ENCODE peak calls at places on chromosomes 12 and 14, in five cellular contexts. T is activated naive CD4-positive, alpha-beta T cell; U is activated T-helper 1 cell treated with anti-CD3 and anti-CD28 coated beads, Interleukin-2, amount 50 U/mL, for 16 hours; E is cerebellar cortex; X is esophagus squamous epithelium. K is an unnamed sample.
A peak's percentile ranks its signal among the peaks of the same experiment; 100 is the strongest.

GRCh38 chr12:50542448-50542847 is 37.7 kb downstream of the DIP2B start:
- DNase-seq in T (no peak), U (no peak), E (no peak), X (no peak), K (no peak)

GRCh38 chr12:974281-974862 is 16.7 kb upstream of the ERC1 start:
- DNase-seq in U (no peak), E (no peak), X (no peak), T (no peak), K (no peak)

GRCh38 chr12:122104844-122105243 is 26.3 kb downstream of the MLXIP start:
- DNase-seq in X (no peak), U (no peak), T (no peak), E (no peak), K (no peak)

GRCh38 chr12:19643635-19644034 is 204.3 kb downstream of the AEBP2 start:
- DNase-seq in T (no peak), X (no peak), E (peak; percentile 40), U (no peak), K (no peak)

GRCh38 chr12:1855241-1855640 is 34.9 kb downstream of the LRTM2 start:
- DNase-seq in X (no peak), E (no peak), T (no peak), U (no peak), K (peak; percentile 2)

GRCh38 chr12:7994731-7995205 is 37.7 kb upstream of the FOXJ2 start:
- DNase-seq in T (no peak), X (no peak), E (no peak), U (no peak), K (no peak)

GRCh38 chr12:54587315-54587821 is 1.1 kb downstream of the PPP1R1A start:
- DNase-seq in U (no peak), E (peak; percentile 76), T (no peak), X (no peak), K (no peak)

GRCh38 chr14:91496790-91497189 is 13.3 kb downstream of the PPP4R3A start:
- DNase-seq in U (no peak), E (no peak), T (no peak), X (no peak), K (no peak)

GRCh38 chr14:32408018-32408417 is 78.9 kb downstream of the AKAP6 start:
- DNase-seq in E (no peak), T (no peak), U (no peak), X (no peak), K (peak; percentile 61)

GRCh38 chr12:110266980-110267620 is 13.9 kb upstream of the ATP2A2 start:
- DNase-seq in E (no peak), U (no peak), T (no peak), X (no peak), K (peak; percentile 49)

GRCh38 chr14:61562321-61563161 is 132.8 kb upstream of the HIF1A start:
- DNase-seq in T (no peak), E (no peak), X (no peak), U (no peak), K (no peak)

GRCh38 chr12:19273482-19274330 is 144.2 kb downstream of the PLEKHA5 start:
- DNase-seq in E (no peak), T (peak; percentile 4), U (peak; percentile 42), X (no peak), K (no peak)

GRCh38 chr12:76002598-76003262 is 28.8 kb downstream of the PHLDA1 start:
- DNase-seq in T (no peak), E (no peak), X (no peak), U (no peak), K (no peak)

GRCh38 chr12:75944905-75945412 is 86.6 kb downstream of the PHLDA1 start:
- DNase-seq in E (no peak), U (no peak), X (no peak), T (no peak), K (no peak)

GRCh38 chr12:117342682-117343081 is 18.7 kb downstream of the NOS1 start:
- DNase-seq in X (no peak), U (no peak), E (no peak), T (no peak), K (no peak)

GRCh38 chr12:43063642-43064041 is 474.1 kb upstream of the PRICKLE1 start:
- DNase-seq in T (no peak), X (no peak), U (no peak), E (no peak), K (no peak)

GRCh38 chr14:69877492-69877891 is 1.7 kb upstream of the SMOC1 start:
- DNase-seq in T (no peak), U (no peak), E (peak; percentile 40), X (no peak), K (no peak)

GRCh38 chr12:94699796-94700195 is 49.4 kb upstream of the TMCC3 start:
- DNase-seq in U (no peak), E (no peak), T (no peak), X (no peak), K (no peak)

GRCh38 chr12:119410396-119410795 is 75.9 kb downstream of the CCDC60 start:
- DNase-seq in X (no peak), T (no peak), E (no peak), U (no peak), K (no peak)

GRCh38 chr14:55802986-55803431 is 223.0 kb downstream of the KTN1 start:
- DNase-seq in T (no peak), E (no peak), X (no peak), U (no peak), K (no peak)

GRCh38 chr12:96465896-96466295 is 23.5 kb upstream of the CFAP54 start:
- DNase-seq in U (no peak), E (no peak), X (no peak), T (no peak), K (no peak)

GRCh38 chr14:61288228-61288627 is 7.1 kb upstream of the TMEM30B start:
- DNase-seq in U (no peak), X (no peak), E (no peak), T (no peak), K (no peak)

GRCh38 chr12:91413591-91413990 is 231.0 kb upstream of the DCN start:
- DNase-seq in U (no peak), E (no peak), T (no peak), X (no peak), K (no peak)

GRCh38 chr12:118748478-118749380 is 232.6 kb upstream of the SRRM4 start:
- DNase-seq in E (no peak), X (no peak), T (no peak), U (no peak), K (no peak)

GRCh38 chr12:121038861-121039654 is at the start of gene OASL:
- DNase-seq in X (no peak), E (no peak), T (peak; percentile 36), U (peak; percentile 15), K (no peak)

GRCh38 chr12:55875704-55876103 is 33.0 kb upstream of the MMP19 start:
- DNase-seq in X (no peak), T (no peak), U (no peak), E (no peak), K (no peak)

GRCh38 chr12:24476310-24476709 is 472.6 kb downstream of the BCAT1 start:
- DNase-seq in X (no peak), T (no peak), U (no peak), E (no peak), K (no peak)

GRCh38 chr14:99176156-99176945 is 95.6 kb downstream of the BCL11B start:
- DNase-seq in X (no peak), U (no peak), T (no peak), E (no peak), K (no peak)

GRCh38 chr14:67514650-67515385 is 18.3 kb upstream of the PLEKHH1 start:
- DNase-seq in X (no peak), T (no peak), U (no peak), E (peak; percentile 52), K (no peak)

GRCh38 chr14:51719970-51720369 is 68.3 kb downstream of the FRMD6 start:
- DNase-seq in X (no peak), U (no peak), E (no peak), T (no peak), K (no peak)

GRCh38 chr14:106491851-106492250 is 965.5 kb downstream of the TMEM121 start:
- DNase-seq in T (no peak), X (no peak), U (no peak), E (peak; percentile 7), K (no peak)

GRCh38 chr14:68684466-68685418 is 108.1 kb downstream of the ZFP36L1 start:
- DNase-seq in T (no peak), X (no peak), E (no peak), U (no peak), K (no peak)

GRCh38 chr12:131860472-131861260 is 32.5 kb downstream of the MMP17 start:
- DNase-seq in U (no peak), E (no peak), X (no peak), T (no peak), K (peak; percentile 50)

GRCh38 chr14:86625637-86626036 is 1095.7 kb downstream of the FLRT2 start:
- DNase-seq in X (no peak), U (no peak), E (no peak), T (no peak), K (no peak)

GRCh38 chr14:56176530-56176929 is 58.3 kb downstream of the PELI2 start:
- DNase-seq in U (no peak), E (no peak), T (no peak), X (no peak), K (no peak)

GRCh38 chr12:113459981-113460380 is 11.7 kb downstream of the LHX5 start:
- DNase-seq in E (no peak), X (no peak), T (no peak), U (no peak), K (no peak)

GRCh38 chr14:37150414-37150813 is 22.0 kb downstream of the SLC25A21 start:
- DNase-seq in E (peak; percentile 6), T (no peak), X (no peak), U (no peak), K (no peak)

GRCh38 chr12:11307143-11307542 is 3.1 kb downstream of the PRB4 start:
- DNase-seq in T (no peak), U (no peak), X (no peak), E (no peak), K (no peak)

GRCh38 chr12:75844985-75845384 is 186.6 kb downstream of the PHLDA1 start:
- DNase-seq in T (no peak), X (no peak), E (peak; percentile 34), U (no peak), K (no peak)